ENCODE peak calls at places on chromosomes 12 and 14, in four cellular contexts. R, J, K and Y are unnamed samples. For H3K4me1, the result is how much of the 10 kb centered on the place peaks cover.

GRCh38 chr14:49892636-49893308 is at the start of gene ARF6:
- DNase-seq in R (peak), J (peak), K (peak), Y (peak)

GRCh38 chr12:117889098-117889497 is 79.7 kb downstream of the KSR2 start:
- DNase-seq in R (no peak), J (no peak), K (no peak), Y (no peak)

GRCh38 chr14:29603721-29604120 is 323.9 kb downstream of the PRKD1 start:
- DNase-seq in R (no peak), J (no peak), K (no peak), Y (no peak)

GRCh38 chr14:54866588-54866987 is 36.0 kb downstream of the GCH1 start:
- DNase-seq in R (no peak), J (peak), K (no peak), Y (no peak)

GRCh38 chr14:58738189-58738836 is 100.6 kb downstream of the DACT1 start:
- DNase-seq in R (peak), J (peak), K (no peak), Y (no peak)

GRCh38 chr12:117966511-117966910 is 2.3 kb downstream of the KSR2 start:
- DNase-seq in R (no peak), J (no peak), K (no peak), Y (no peak)

GRCh38 chr14:101116065-101116464 is 212.5 kb upstream of the RTL1 start:
- DNase-seq in R (no peak), J (no peak), K (no peak), Y (peak)

GRCh38 chr12:49901026-49901425 is 2.7 kb downstream of the FAIM2 start:
- DNase-seq in R (no peak), J (no peak), K (no peak), Y (no peak)

GRCh38 chr12:31959701-31960391 is 631 bp downstream of the RESF1 start:
- DNase-seq in R (peak), J (peak), K (peak), Y (peak)

GRCh38 chr14:37588667-37588955 is 6.4 kb downstream of the FOXA1 start:
- DNase-seq in R (no peak), J (no peak), K (peak), Y (peak)

GRCh38 chr12:2195085-2195484 is 142.3 kb downstream of the CACNA1C start:
- DNase-seq in R (no peak), J (no peak), K (no peak), Y (no peak)

GRCh38 chr14:21074398-21075272 is 4.5 kb downstream of the ARHGEF40 start:
- DNase-seq in R (no peak), J (no peak), K (no peak), Y (peak)

GRCh38 chr14:68395585-68395984 is 397.3 kb downstream of the ZFP36L1 start:
- DNase-seq in R (peak), J (peak), K (no peak), Y (peak)

GRCh38 chr12:23055004-23055403 is 430.0 kb downstream of the ETNK1 start:
- DNase-seq in R (peak), J (peak), K (no peak), Y (no peak)

GRCh38 chr12:131912526-131913274 is 16.4 kb upstream of the PUS1 start:
- DNase-seq in R (peak), J (peak), K (no peak), Y (peak)

GRCh38 chr12:39467432-39467870 is 24.5 kb upstream of the KIF21A start:
- DNase-seq in R (peak), J (peak), K (no peak), Y (no peak)

GRCh38 chr12:49647827-49648721 is 24.7 kb downstream of the PRPF40B start:
- DNase-seq in R (peak), J (no peak), K (no peak), Y (peak)

GRCh38 chr14:88559852-88560251 is 3.0 kb upstream of the ZC3H14 start:
- DNase-seq in R (peak), J (peak), K (peak), Y (peak)

GRCh38 chr14:56100556-56100955 is 17.7 kb upstream of the PELI2 start:
- DNase-seq in R (no peak), J (peak), K (no peak), Y (peak)

GRCh38 chr14:23321572-23322547 is 603 bp downstream of the PABPN1 start:
- DNase-seq in R (peak), J (peak), K (no peak), Y (peak)

GRCh38 chr12:117300131-117300530 is 61.3 kb downstream of the NOS1 start:
- DNase-seq in R (no peak), J (no peak), K (no peak), Y (no peak)

GRCh38 chr12:124956571-124956970 is 32.4 kb downstream of the DHX37 start:
- DNase-seq in R (no peak), J (no peak), K (no peak), Y (peak)

GRCh38 chr14:61628192-61628591 is 67.1 kb upstream of the HIF1A start:
- DNase-seq in R (no peak), J (peak), K (no peak), Y (no peak)

GRCh38 chr12:65209655-65210043 is 40.3 kb downstream of the LEMD3 start:
- DNase-seq in R (no peak), J (no peak), K (no peak), Y (no peak)

GRCh38 chr14:101797785-101798342 is 36.4 kb downstream of the PPP2R5C start:
- DNase-seq in R (no peak), J (no peak), K (no peak), Y (no peak)

GRCh38 chr12:752673-753400 is 458 bp downstream of the WNK1 start:
- DNase-seq in R (peak), J (peak), K (peak), Y (peak)

GRCh38 chr12:3218150-3218845 is 141.1 kb downstream of the TSPAN9 start:
- DNase-seq in R (peak), J (peak), K (no peak), Y (peak)

GRCh38 chr12:112107728-112108447 is 695 bp downstream of the NAA25 start:
- DNase-seq in R (no peak), J (peak), K (no peak), Y (peak)

GRCh38 chr12:89494411-89495231 is 30.0 kb downstream of the GALNT4 start:
- DNase-seq in R (peak), J (peak), K (no peak), Y (peak)

GRCh38 chr14:71266994-71267636 is 359.9 kb downstream of the PCNX1 start:
- DNase-seq in R (peak), J (peak), K (peak), Y (no peak)

GRCh38 chr14:85811340-85811739 is 281.4 kb downstream of the FLRT2 start:
- DNase-seq in R (no peak), J (no peak), K (no peak), Y (no peak)

DNA sequence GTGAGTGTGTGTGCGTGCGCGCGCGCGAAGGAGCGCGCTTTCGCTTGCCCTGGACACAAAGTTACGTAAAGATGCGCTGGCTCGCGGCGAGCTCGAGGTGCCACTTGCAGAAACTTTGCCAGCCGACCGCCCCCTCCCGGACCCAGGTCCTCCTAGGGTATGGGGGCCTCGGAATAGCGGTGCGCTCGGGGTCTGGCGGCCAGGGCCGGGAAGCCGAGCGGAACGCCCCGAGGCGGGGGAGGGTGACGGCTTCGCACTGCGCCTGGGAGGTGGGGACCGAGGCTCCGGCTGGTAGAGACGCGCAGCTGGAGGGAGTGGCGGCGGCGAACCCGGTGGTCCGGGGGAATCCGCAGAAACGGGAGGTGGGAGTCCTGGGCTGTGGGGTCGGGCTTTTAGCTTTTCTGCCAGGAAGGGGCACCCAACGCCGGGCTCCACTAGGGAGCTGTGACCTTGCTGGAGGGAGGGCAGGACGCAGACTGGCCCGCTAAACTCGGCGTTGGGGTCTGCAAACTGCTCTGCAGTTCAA is 837 bp downstream of the RFX4 start:
- DNase-seq in R (peak), J (peak), K (no peak), Y (peak)
- H2AFZ ChIP-seq in R (no peak), J (no peak), K (no peak), Y (no peak)

GRCh38 chr12:103832048-103832798 is 8.8 kb downstream of the NT5DC3 start:
- DNase-seq in R (no peak), J (no peak), K (no peak), Y (no peak)
- H3K4me1 ChIP-seq in R (under half), J (under half), K (under half), Y (under half)

DNA sequence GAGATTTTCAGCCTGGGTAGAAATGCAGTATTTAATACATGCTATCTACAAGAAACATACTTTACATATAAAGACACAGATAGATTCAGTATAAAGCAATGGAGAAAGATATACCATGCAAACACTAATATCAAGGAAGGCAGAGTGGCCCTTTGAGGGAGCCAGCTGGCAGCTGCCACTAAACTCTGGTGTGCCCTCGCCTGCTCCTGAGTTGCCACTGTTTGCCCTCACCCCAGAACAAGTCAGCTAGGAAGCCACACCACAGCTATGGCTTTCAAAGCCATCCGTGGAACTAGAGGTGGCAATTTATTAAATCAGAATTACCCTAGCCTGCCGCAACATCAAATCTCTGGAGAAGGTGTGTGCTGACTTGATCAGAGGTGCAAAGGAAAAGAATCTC is 18.3 kb downstream of the PXN start:
- DNase-seq in R (no peak), J (no peak), K (no peak), Y (no peak)
- H3K4me2 ChIP-seq in R (peak), J (peak), K (no peak), Y (peak)

DNA sequence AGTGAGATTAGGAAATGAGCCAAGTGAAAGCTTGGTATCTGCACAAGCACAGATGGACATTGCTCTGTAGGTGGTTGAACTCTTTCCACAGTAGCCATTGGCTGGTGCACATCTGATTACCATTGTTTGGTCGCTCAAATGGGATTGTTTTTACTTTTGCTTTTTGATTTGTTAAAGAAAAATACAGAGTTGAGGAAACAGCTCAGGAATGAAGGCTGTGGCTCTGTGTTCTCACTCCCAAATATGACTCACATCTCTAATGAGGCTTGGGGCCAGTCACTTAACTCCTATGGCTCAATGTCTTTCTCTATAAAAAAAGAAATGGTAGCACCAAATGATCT is 241.3 kb downstream of the BMP4 start:
- DNase-seq in R (peak), J (peak), K (peak), Y (no peak)
- H2AFZ ChIP-seq in R (peak), J (no peak), K (no peak), Y (no peak)

GRCh38 chr12:43113616-43114015 is 438.4 kb downstream of the ADAMTS20 start:
- DNase-seq in R (no peak), J (no peak), K (no peak), Y (no peak)

GRCh38 chr12:43113153-43113552 is 438.9 kb downstream of the ADAMTS20 start:
- DNase-seq in R (peak), J (peak), K (no peak), Y (no peak)

GRCh38 chr12:43114316-43114715 is 437.7 kb downstream of the ADAMTS20 start:
- DNase-seq in R (no peak), J (no peak), K (no peak), Y (no peak)

GRCh38 chr12:43117226-43117930 is 434.6 kb downstream of the ADAMTS20 start:
- DNase-seq in R (no peak), J (no peak), K (no peak), Y (no peak)

DNA sequence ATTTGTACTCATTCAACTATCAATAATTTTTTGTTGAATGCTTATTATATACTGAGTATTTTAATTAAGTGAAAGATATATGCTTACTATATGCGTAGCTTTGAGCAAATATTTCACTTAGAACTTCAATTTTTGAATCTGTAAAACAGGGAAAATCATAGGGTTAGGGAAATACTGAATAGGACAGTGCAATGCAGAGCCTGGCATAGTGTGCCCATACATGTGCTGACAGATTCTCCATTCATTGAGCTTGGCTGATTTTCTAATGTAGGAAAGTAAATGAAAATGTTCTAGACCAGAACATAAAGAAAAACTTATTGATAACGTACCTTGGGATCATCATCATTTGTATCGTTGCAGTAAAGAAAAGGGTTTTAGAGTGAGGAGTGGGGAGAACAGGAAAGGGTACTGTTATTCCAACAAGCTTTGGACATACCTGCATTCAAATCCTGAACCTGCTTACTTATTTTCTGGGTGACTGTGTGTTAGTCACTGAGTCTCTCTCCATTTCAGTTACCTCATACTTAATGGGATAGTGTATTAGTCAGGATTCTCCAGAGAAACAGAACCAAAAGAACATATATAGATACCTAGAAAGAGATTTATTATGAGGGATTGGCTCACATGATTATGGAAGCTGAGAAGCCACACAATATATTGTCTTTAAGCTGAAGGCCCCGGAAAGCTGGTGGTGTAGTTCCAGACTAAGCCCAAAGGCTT is 436.4 kb downstream of the ADAMTS20 start:
- DNase-seq in R (no peak), J (peak), K (no peak), Y (no peak)
- H3K4me1 ChIP-seq in R (under half), J (under half), K (under half), Y (under half)

GRCh38 chr12:93514853-93515252 is 47.5 kb downstream of the MRPL42 start:
- DNase-seq in R (peak), J (peak), K (no peak), Y (peak)
- H3K4me2 ChIP-seq in R (peak), J (peak), K (no peak), Y (peak)

GRCh38 chr14:69459122-69459521 is 25.4 kb upstream of the PLEKHD1 start:
- DNase-seq in R (no peak), J (no peak), K (no peak), Y (no peak)

GRCh38 chr14:69460093-69460701 is 24.3 kb upstream of the PLEKHD1 start:
- DNase-seq in R (peak), J (peak), K (peak), Y (peak)

GRCh38 chr14:69464379-69464778 is 20.1 kb upstream of the PLEKHD1 start:
- DNase-seq in R (no peak), J (peak), K (no peak), Y (peak)

GRCh38 chr14:69464829-69465228 is 19.7 kb upstream of the PLEKHD1 start:
- DNase-seq in R (peak), J (peak), K (no peak), Y (peak)
- H2AFZ ChIP-seq in R (no peak), J (no peak), K (no peak), Y (no peak)